ENCODE peak calls at places on chromosomes 12 and 14, in four cellular contexts. Q is fibroblast of the aortic adventitia, V is anterior cingulate cortex, A is ureter. M is an unnamed sample.

GRCh38 chr12:103852498-103852992 is 11.5 kb upstream of the NT5DC3 start:
- DNase-seq in A (no peak), Q (no peak), V (no peak), M (no peak)

GRCh38 chr12:101850199-101850598 is 19.4 kb upstream of the GNPTAB start:
- DNase-seq in A (no peak), V (no peak), Q (no peak), M (no peak)

GRCh38 chr14:59202031-59202430 is 13.6 kb downstream of the DAAM1 start:
- DNase-seq in A (no peak), Q (no peak), V (no peak), M (no peak)

GRCh38 chr12:26845984-26846383 is 13.0 kb upstream of the ITPR2 start:
- DNase-seq in A (no peak), Q (peak; percentile 98), V (no peak), M (no peak)

GRCh38 chr14:100782516-100783320 is 43.2 kb upstream of the MEG3 start:
- DNase-seq in V (no peak), Q (no peak), A (no peak), M (peak; percentile 49)

GRCh38 chr14:73953731-73954130 is 3.6 kb downstream of the COQ6 start:
- DNase-seq in V (no peak), Q (no peak), A (no peak), M (no peak)

GRCh38 chr12:58537278-58537677 is 383.0 kb downstream of the LRIG3 start:
- DNase-seq in V (no peak), Q (peak; percentile 57), A (no peak), M (peak; percentile 11)

GRCh38 chr12:40207551-40207950 is 17.2 kb upstream of the LRRK2 start:
- DNase-seq in V (no peak), A (no peak), Q (no peak), M (no peak)

GRCh38 chr12:131074221-131075083 is 120.7 kb downstream of the ADGRD1 start:
- DNase-seq in A (peak; percentile 49), Q (peak; percentile 27), V (no peak), M (peak; percentile 51)

GRCh38 chr12:93616584-93617101 is 44.2 kb downstream of the SOCS2 start:
- DNase-seq in V (no peak), A (no peak), Q (peak; percentile 32), M (no peak)

GRCh38 chr12:12992418-12993175 is 7.5 kb downstream of the HEBP1 start:
- DNase-seq in V (no peak), Q (peak; percentile 94), A (peak; percentile 53), M (no peak)

GRCh38 chr12:1357711-1358110 is 236.7 kb downstream of the FBXL14 start:
- DNase-seq in A (no peak), Q (no peak), V (no peak), M (no peak)

GRCh38 chr12:90393654-90394053 is 561.3 kb downstream of the CCER1 start:
- DNase-seq in V (no peak), A (no peak), Q (peak; percentile 3), M (no peak)

GRCh38 chr12:124618291-124618902 is 51.0 kb upstream of the NCOR2 start:
- DNase-seq in A (no peak), Q (no peak), V (no peak), M (no peak)

M was measured in posterior cingulate gyrus.